ENCODE peak calls at places on chromosomes 3 and 15, in five cellular contexts. Y is GM23248, X is HCT116, D is astrocyte, C is neural progenitor cell. G is an unnamed sample.

GRCh38 chr3:152997526-152997925 is 162.6 kb downstream of the P2RY1 start:
- DNase-seq in Y (no peak), X (no peak), D (no peak), C (no peak), G (no peak)

GRCh38 chr3:82496890-82497560 is 735.6 kb upstream of the GBE1 start:
- DNase-seq in Y (no peak), X (peak; percentile 12), D (no peak), C (peak; percentile 61), G (peak; percentile 8)

GRCh38 chr3:78873641-78874040 is 894.2 kb downstream of the ROBO1 start:
- DNase-seq in Y (no peak), X (no peak), D (no peak), C (no peak), G (peak; percentile 29)

GRCh38 chr3:72830452-72831217 is 17.6 kb downstream of the SHQ1 start:
- DNase-seq in Y (peak; percentile 73), X (no peak), D (peak; percentile 62), C (no peak), G (no peak)

GRCh38 chr15:45126535-45127158 is 3.0 kb downstream of the DUOXA1 start:
- DNase-seq in Y (peak; percentile 59), X (peak; percentile 36), D (no peak), C (peak; percentile 32), G (peak; percentile 35)

GRCh38 chr15:72339777-72340177 is 19.8 kb upstream of the CELF6 start:
- DNase-seq in Y (peak; percentile 93), X (no peak), D (peak; percentile 82), C (no peak), G (peak; percentile 18)

GRCh38 chr3:55486101-55486856 is 827 bp downstream of the WNT5A start:
- DNase-seq in Y (peak; percentile 67), X (no peak), D (peak; percentile 76), C (peak; percentile 83), G (peak; percentile 49)

GRCh38 chr3:160176923-160177322 is 48.3 kb upstream of the C3orf80 start:
- DNase-seq in Y (no peak), X (no peak), D (no peak), C (no peak), G (no peak)

GRCh38 chr3:52004158-52004787 is 8.6 kb upstream of the RPL29 start:
- DNase-seq in Y (peak; percentile 26), X (no peak), D (no peak), C (peak; percentile 90), G (no peak)

GRCh38 chr15:31306426-31307269 is 20.0 kb upstream of the KLF13 start:
- DNase-seq in Y (no peak), X (no peak), D (peak; percentile 10), C (peak; percentile 98), G (peak; percentile 12)

GRCh38 chr3:105274958-105275357 is 91.8 kb upstream of the ALCAM start:
- DNase-seq in Y (peak; percentile 70), X (no peak), D (peak; percentile 52), C (no peak), G (peak; percentile 83)

GRCh38 chr3:100256724-100257123 is 4.1 kb upstream of the TBC1D23 start:
- DNase-seq in Y (peak; percentile 77), X (no peak), D (peak; percentile 27), C (peak; percentile 14), G (no peak)

GRCh38 chr3:37453393-37454391 is 279.3 kb upstream of the LRRFIP2 start:
- DNase-seq in Y (peak; percentile 32), X (no peak), D (no peak), C (peak; percentile 76), G (no peak)

GRCh38 chr15:68791431-68792283 is 29.0 kb downstream of the ANP32A start:
- DNase-seq in Y (no peak), X (no peak), D (no peak), C (no peak), G (peak; percentile 14)

GRCh38 chr3:119871571-119871970 is 89.7 kb downstream of the NR1I2 start:
- DNase-seq in Y (no peak), X (no peak), D (no peak), C (no peak), G (no peak)

DNA sequence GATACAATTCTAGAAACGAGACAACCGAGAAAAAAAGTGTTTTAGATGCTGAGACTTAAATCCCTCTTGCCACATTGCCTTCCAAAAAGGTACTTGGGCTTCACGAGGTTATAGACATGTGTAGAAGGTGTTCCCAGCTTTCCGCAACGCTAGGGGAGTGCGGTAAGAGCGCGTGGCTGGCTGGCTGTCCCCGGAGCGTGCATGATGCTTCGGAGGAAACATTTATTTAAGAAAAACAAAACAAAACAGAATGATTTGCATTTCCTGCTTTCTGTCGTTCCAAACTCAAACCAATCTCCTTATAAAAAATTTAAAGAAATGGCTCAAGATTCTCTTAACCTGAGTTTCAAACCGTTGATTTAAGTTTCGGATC is 841 bp downstream of the SLC6A20 start:
- DNase-seq in Y (peak; percentile 27), X (no peak), D (peak; percentile 2), C (peak; percentile 49), G (no peak)
- TF ChIP-seq EZH2 in Y (peak; percentile 88), X (no peak), D (no peak), C (no peak), G (no peak)

GRCh38 chr3:59817511-59817910 is 767.7 kb upstream of the CFAP20DC start:
- DNase-seq in Y (peak; percentile 5), X (no peak), D (no peak), C (no peak), G (no peak)
- H3K4me3 ChIP-seq in Y (peak overlapping the region; percentile 53), X (peak overlapping the region; percentile 51), D (peak overlapping the region; percentile 43), C (no peak overlapping the region), G (no peak overlapping the region)

DNA sequence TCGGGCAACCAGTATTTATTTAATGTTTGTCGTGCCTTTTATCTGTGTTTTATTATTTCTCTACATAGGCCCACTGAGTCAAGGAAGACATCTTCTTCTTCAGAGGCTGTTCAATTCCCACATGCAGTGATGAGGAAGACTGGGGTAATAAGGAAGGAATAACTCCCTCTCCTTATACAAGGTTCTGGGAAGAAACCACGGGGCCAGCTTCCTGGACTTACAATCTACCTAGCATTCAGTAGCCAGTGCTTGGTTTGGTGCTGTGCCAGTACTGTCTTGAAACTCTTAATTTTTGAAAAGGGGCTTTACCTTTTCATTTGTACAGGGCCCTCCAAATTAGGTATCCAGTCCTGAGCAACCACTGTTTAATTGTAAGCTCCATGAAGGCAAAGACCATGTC is 51.2 kb downstream of the SRGAP3 start:
- DNase-seq in Y (no peak), X (no peak), D (no peak), C (no peak), G (no peak)
- H3K4me2 ChIP-seq in Y (no peak overlapping the region), X (no peak overlapping the region), D (no peak overlapping the region), C (no peak overlapping the region), G (no peak overlapping the region)

GRCh38 chr3:165195226-165195625 is 958 bp downstream of the SLITRK3 start:
- DNase-seq in Y (no peak), X (no peak), D (no peak), C (peak; percentile 26), G (no peak)

GRCh38 chr3:165194477-165195135 is 1.6 kb downstream of the SLITRK3 start:
- DNase-seq in Y (no peak), X (no peak), D (no peak), C (peak; percentile 28), G (no peak)

GRCh38 chr3:165193392-165194268 is 2.6 kb downstream of the SLITRK3 start:
- DNase-seq in Y (no peak), X (no peak), D (no peak), C (peak; percentile 62), G (no peak)

GRCh38 chr3:165195628-165196576 is at the start of gene SLITRK3:
- DNase-seq in Y (no peak), X (no peak), D (no peak), C (peak; percentile 47), G (no peak)

GRCh38 chr3:165196577-165197561 is 685 bp upstream of the SLITRK3 start:
- DNase-seq in Y (peak; percentile 16), X (no peak), D (no peak), C (peak; percentile 62), G (no peak)
- TF ChIP-seq EZH2 in Y (peak; percentile 75), X (no peak), D (peak; percentile 46), C (peak; percentile 81), G (peak; percentile 88)

GRCh38 chr3:143120716-143121239 is 1.2 kb downstream of the CHST2 start:
- DNase-seq in Y (peak; percentile 73), X (no peak), D (no peak), C (peak; percentile 65), G (peak; percentile 40)

GRCh38 chr3:143119974-143120715 is 574 bp downstream of the CHST2 start:
- DNase-seq in Y (peak; percentile 65), X (no peak), D (no peak), C (peak; percentile 76), G (peak; percentile 46)

GRCh38 chr3:143119009-143119914 is at the start of gene CHST2:
- DNase-seq in Y (peak; percentile 93), X (no peak), D (peak; percentile 67), C (peak; percentile 95), G (peak; percentile 81)

GRCh38 chr3:143121240-143122088 is 1.9 kb downstream of the CHST2 start:
- DNase-seq in Y (peak; percentile 74), X (no peak), D (no peak), C (no peak), G (peak; percentile 36)

GRCh38 chr3:143118630-143119008 is 952 bp upstream of the CHST2 start:
- DNase-seq in Y (no peak), X (no peak), D (no peak), C (peak; percentile 24), G (no peak)
- H3K4me3 ChIP-seq in Y (peak overlapping the region; percentile 84), X (peak overlapping the region; percentile 60), D (peak overlapping the region; percentile 80), C (peak overlapping the region; percentile 78), G (peak overlapping the region; percentile 78)

GRCh38 chr15:85172846-85173490 is 191.3 kb downstream of the PDE8A start:
- DNase-seq in Y (no peak), X (no peak), D (no peak), C (no peak), G (peak; percentile 37)

GRCh38 chr15:85171736-85172135 is 190.1 kb downstream of the PDE8A start:
- DNase-seq in Y (no peak), X (peak; percentile 23), D (no peak), C (no peak), G (no peak)

GRCh38 chr15:85167568-85167967 is 185.9 kb downstream of the PDE8A start:
- DNase-seq in Y (no peak), X (no peak), D (no peak), C (no peak), G (no peak)

GRCh38 chr15:85164841-85165466 is 183.3 kb downstream of the PDE8A start:
- DNase-seq in Y (no peak), X (no peak), D (no peak), C (no peak), G (peak; percentile 13)

DNA sequence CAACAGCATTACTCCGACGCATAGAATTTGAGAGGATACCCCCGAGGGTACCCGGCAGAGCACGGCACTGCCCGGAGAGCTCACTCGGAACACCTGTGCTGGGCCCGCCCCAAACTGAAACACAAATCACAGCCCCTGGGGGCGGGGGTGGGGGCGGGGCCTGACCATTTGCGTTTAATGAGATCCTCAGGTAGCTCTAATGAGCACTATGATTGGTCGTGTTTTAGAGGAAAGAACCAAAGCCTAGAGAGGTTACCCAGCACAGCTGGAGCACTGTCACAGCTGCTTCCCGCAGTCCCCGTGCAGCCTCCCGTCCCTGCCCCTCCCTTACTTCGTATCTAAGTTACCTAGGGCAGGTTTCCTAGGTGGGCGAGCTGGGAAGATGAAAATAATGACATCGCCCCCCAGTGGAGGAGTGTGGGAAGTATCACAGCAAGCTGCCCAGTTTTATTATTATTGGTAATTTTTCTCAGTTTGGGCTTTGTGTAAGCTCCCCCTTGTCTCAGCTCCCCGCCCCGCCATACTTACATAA is 187.1 kb downstream of the PDE8A start:
- DNase-seq in Y (peak; percentile 32), X (peak; percentile 18), D (no peak), C (peak; percentile 62), G (peak; percentile 71)
- H3K4me2 ChIP-seq in Y (peak overlapping the region; percentile 54), X (no peak overlapping the region), D (peak overlapping the region; percentile 80), C (peak overlapping the region; percentile 77), G (peak overlapping the region; percentile 66)

GRCh38 chr3:169149349-169149890 is 514.1 kb downstream of the MECOM start:
- DNase-seq in Y (peak; percentile 89), X (peak; percentile 67), D (peak; percentile 61), C (peak; percentile 95), G (peak; percentile 81)
- TF ChIP-seq EZH2 in Y (no peak), X (no peak), D (no peak), C (peak; percentile 29), G (no peak)

G was measured in mammary epithelial cell.